ENCODE peak calls at places on chromosome 3, in ten cellular contexts. J is RKO; T is activated gamma-delta T cell; Z is T-helper 1 cell; G is DMS53; C is A172; A is SK-MEL-5; B is H9; M is activated T-cell treated with anti-CD3 and anti-CD28 coated beads for 1 hour; I is activated naive CD8-positive, alpha-beta T cell treated with anti-CD3 and anti-CD28 coated beads, Interleukin-2, amount 50 U/mL, for 24 hours. E is an unnamed sample.

GRCh38 chr3:65785065-65785645 is 253.6 kb downstream of the MAGI1 start:
- DNase-seq in J (peak), T (no peak), Z (peak), G (peak), C (peak), A (peak), B (no peak), M (no peak), I (no peak), E (peak)

GRCh38 chr3:66719796-66720195 is 219.0 kb upstream of the LRIG1 start:
- DNase-seq in J (no peak), T (no peak), Z (no peak), G (no peak), C (no peak), A (no peak), B (no peak), M (no peak), I (no peak), E (no peak)

GRCh38 chr3:151611464-151611863 is 122.3 kb upstream of the AADACL2 start:
- DNase-seq in J (no peak), T (no peak), Z (no peak), G (no peak), C (no peak), A (no peak), B (no peak), M (no peak), I (no peak), E (no peak)

GRCh38 chr3:28841436-28841835 is 439.4 kb upstream of the RBMS3 start:
- DNase-seq in J (no peak), T (no peak), Z (peak), G (no peak), C (no peak), A (no peak), B (no peak), M (no peak), I (no peak), E (no peak)

GRCh38 chr3:115040673-115041286 is 106.3 kb downstream of the ZBTB20 start:
- DNase-seq in J (peak), T (no peak), Z (peak), G (peak), C (peak), A (peak), B (no peak), M (peak), I (peak), E (peak)

GRCh38 chr3:167225821-167226220 is 154.3 kb downstream of the ZBBX start:
- DNase-seq in J (no peak), T (no peak), Z (no peak), G (no peak), C (no peak), A (no peak), B (no peak), M (no peak), I (no peak), E (no peak)

GRCh38 chr3:113536627-113537101 is 4.3 kb downstream of the SIDT1 start:
- DNase-seq in J (no peak), T (no peak), Z (no peak), G (peak), C (no peak), A (no peak), B (no peak), M (no peak), I (no peak), E (no peak)

GRCh38 chr3:27943106-27943505 is 221.0 kb upstream of the EOMES start:
- DNase-seq in J (peak), T (no peak), Z (no peak), G (peak), C (peak), A (peak), B (peak), M (no peak), I (no peak), E (peak)

GRCh38 chr3:151228291-151229125 is 25.5 kb upstream of the GPR171 start:
- DNase-seq in J (no peak), T (no peak), Z (peak), G (no peak), C (peak), A (peak), B (no peak), M (no peak), I (no peak), E (peak)

GRCh38 chr3:32176989-32177701 is 61.3 kb upstream of the CMTM8 start:
- DNase-seq in J (peak), T (no peak), Z (peak), G (peak), C (peak), A (peak), B (peak), M (peak), I (peak), E (peak)

GRCh38 chr3:62559831-62560445 is 186.6 kb upstream of the FEZF2 start:
- DNase-seq in J (peak), T (no peak), Z (no peak), G (peak), C (peak), A (peak), B (no peak), M (no peak), I (no peak), E (peak)

GRCh38 chr3:134423153-134423552 is 48.9 kb upstream of the AMOTL2 start:
- DNase-seq in J (no peak), T (no peak), Z (no peak), G (peak), C (peak), A (no peak), B (peak), M (no peak), I (no peak), E (no peak)

E was measured in ACHN.